ENCODE peak calls at places on chromosome 10, in four cellular contexts. C is sigmoid colon, J is breast epithelium, B is stomach. A is an unnamed sample.
A peak's percentile ranks its signal among the peaks of the same experiment; 100 is the strongest.

GRCh38 chr10:79429751-79430150 is 15.7 kb downstream of the ZCCHC24 start:
- DNase-seq in C (peak; percentile 60), J (no peak), B (no peak), A (no peak)

GRCh38 chr10:88431103-88431502 is 152.0 kb downstream of the RNLS start:
- DNase-seq in C (no peak), J (no peak), B (no peak), A (no peak)

GRCh38 chr10:11344550-11344949 is 266.9 kb downstream of the USP6NL start:
- DNase-seq in C (no peak), J (no peak), B (no peak), A (no peak)

GRCh38 chr10:68897336-68897741 is 3.8 kb upstream of the DDX50 start:
- DNase-seq in C (no peak), J (peak; percentile 23), B (peak; percentile 37), A (peak; percentile 53)

GRCh38 chr10:24730811-24731210 is 7.1 kb upstream of the ARHGAP21 start:
- DNase-seq in C (no peak), J (no peak), B (no peak), A (no peak)

GRCh38 chr10:116984202-116984993 is 20.6 kb downstream of the SHTN1 start:
- DNase-seq in C (no peak), J (no peak), B (no peak), A (no peak)

GRCh38 chr10:60742512-60742911 is 35.8 kb upstream of the CDK1 start:
- DNase-seq in C (no peak), J (no peak), B (no peak), A (no peak)

GRCh38 chr10:9957352-9957751 is 1060.3 kb upstream of the CELF2 start:
- DNase-seq in C (no peak), J (no peak), B (no peak), A (no peak)

GRCh38 chr10:48504141-48504885 is 100.6 kb downstream of the ARHGAP22 start:
- DNase-seq in C (peak; percentile 58), J (no peak), B (peak; percentile 23), A (no peak)

DNA sequence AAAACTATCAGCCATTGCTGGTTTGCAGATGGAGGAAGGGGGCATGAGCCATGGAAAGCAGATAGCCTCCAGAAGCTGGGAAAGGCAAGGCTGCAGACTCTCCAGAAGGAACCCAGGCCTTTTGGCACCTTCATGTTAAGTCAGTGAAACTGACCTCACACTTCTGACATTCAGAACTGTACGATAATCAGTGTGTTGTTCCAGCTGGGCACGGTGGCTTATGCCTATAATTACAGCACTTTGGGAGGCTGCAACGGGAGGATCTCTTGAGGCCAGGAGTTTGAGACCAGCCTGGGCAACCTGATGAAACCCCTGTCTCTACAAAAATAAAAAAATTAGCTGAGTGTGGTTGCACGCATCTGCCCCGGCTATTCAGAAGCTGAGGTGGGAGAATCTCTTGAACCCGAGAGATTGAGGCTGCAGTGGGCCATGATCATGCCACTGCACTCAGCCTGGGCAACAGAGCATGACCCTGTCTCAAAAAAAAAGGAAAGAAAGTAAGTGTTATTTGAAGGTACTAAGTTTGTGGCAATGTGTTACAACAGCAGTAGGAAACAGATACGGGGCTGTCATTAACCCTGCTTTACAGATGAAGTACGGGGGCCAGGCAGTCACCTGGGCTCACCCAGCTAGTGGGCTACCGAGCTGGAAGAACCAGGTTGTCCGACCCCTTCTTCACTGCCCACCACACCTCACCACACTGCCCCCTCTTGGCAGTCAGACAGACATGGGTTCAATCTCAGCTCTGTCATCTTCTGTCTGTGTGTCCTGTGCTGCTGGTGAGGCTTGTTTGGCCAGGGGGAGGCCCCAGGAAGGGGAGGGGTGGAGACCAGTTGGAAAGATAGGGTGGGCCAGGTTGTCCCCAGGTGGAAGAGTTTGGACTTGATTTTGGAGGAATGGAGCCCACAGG is 18.3 kb downstream of the CHST3 start:
- DNase-seq in C (peak; percentile 50), J (no peak), B (no peak), A (no peak)
- TF ChIP-seq POLR2AphosphoS5 in C (no peak), J (no peak), B (no peak), A (no peak)

DNA sequence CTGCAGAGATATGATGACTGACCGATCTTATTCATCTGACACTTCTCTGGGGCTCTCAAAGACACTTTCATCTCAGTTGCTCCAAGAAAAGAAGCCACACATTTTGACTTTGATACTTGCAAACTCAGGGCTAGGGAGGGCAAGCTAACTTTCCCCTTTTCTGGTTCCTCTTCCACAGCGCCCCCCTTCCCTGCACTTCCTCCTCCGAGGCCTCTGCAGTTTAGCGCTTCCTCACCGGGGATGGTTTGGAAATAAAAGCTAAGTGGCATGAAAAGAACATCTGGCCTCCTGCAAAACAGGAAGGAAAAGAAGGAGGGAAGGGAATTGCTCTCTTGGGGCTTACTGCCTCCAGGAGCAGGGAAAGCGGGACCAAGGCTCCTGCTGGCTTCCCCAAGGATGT is 42.4 kb downstream of the PRKCQ start:
- DNase-seq in C (no peak), J (no peak), B (no peak), A (no peak)
- H3K27ac ChIP-seq in C (no peak overlapping the region), J (no peak overlapping the region), B (no peak overlapping the region), A (no peak overlapping the region)

GRCh38 chr10:6610647-6611046 is 30.6 kb upstream of the PRKCQ start:
- DNase-seq in C (no peak), J (no peak), B (no peak), A (no peak)
- H3K27me3 ChIP-seq in C (no peaks in the 10 kb centered on the region), J (no peaks in the 10 kb centered on the region), B (peaks cover under 1% of the 10 kb centered on the region), A (no peaks in the 10 kb centered on the region)

DNA sequence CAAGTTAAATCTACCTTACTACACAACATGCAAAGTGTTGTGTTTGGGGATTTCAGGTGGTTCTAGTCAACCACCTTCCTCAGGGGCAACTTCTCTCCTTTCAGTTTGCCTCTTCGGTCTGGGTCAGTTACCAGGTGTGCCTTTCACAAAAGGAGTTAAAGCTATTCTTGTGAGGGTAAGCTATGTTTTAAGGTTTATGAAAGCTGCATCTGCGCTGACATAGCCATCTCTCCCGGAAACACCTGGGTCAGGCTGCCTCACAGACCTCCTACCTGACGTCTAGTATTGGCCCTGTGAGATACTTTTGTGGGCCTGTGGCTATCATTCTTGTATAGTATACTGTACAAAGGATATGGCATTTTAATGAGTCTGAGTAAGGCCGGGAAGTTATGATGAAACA is 67.7 kb upstream of the ITGA8 start:
- DNase-seq in C (no peak), J (no peak), B (no peak), A (peak; percentile 44)
- TF ChIP-seq POLR2AphosphoS5 in C (no peak), J (no peak), B (no peak), A (no peak)

DNA sequence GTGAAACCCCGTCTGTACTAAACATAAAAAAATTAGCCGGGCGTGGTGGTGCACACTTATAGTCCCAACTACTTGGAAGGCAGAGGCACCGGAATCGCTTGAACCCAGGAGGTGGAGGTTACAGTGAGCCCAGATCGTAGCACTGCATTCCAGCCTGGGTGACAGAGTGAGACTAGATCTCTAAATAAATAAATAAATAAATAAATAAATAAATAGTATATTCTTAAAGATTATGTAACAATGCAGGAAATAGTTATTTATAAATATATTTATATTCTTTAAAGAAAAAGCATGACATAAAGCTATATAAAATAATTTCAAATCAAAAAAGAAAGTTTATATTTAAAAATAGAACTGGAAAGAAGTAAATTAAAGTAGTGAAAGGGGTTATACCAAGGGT is 76.4 kb downstream of the MBL2 start:
- DNase-seq in C (no peak), J (no peak), B (no peak), A (no peak)
- H3K27ac ChIP-seq in C (no peak overlapping the region), J (no peak overlapping the region), B (no peak overlapping the region), A (no peak overlapping the region)

GRCh38 chr10:102420443-102420809 is 210 bp upstream of the FBXL15 start:
- DNase-seq in C (no peak), J (no peak), B (peak; percentile 89), A (peak; percentile 92)

GRCh38 chr10:102419561-102420442 is 834 bp upstream of the FBXL15 start:
- DNase-seq in C (no peak), J (no peak), B (peak; percentile 63), A (peak; percentile 63)

GRCh38 chr10:102416181-102417094 is 2.1 kb downstream of the PSD start:
- DNase-seq in C (peak; percentile 56), J (no peak), B (no peak), A (no peak)

GRCh38 chr10:102420810-102421644 is at the start of gene FBXL15:
- DNase-seq in C (peak; percentile 99), J (peak; percentile 97), B (peak; percentile 99), A (peak; percentile 98)

GRCh38 chr10:102418612-102419560 is at the start of gene PSD:
- DNase-seq in C (no peak), J (no peak), B (no peak), A (no peak)
- H3K27me3 ChIP-seq in C (peaks cover 11% of the 10 kb centered on the region), J (no peaks in the 10 kb centered on the region), B (peaks cover 58% of the 10 kb centered on the region), A (peaks cover 51% of the 10 kb centered on the region)

DNA sequence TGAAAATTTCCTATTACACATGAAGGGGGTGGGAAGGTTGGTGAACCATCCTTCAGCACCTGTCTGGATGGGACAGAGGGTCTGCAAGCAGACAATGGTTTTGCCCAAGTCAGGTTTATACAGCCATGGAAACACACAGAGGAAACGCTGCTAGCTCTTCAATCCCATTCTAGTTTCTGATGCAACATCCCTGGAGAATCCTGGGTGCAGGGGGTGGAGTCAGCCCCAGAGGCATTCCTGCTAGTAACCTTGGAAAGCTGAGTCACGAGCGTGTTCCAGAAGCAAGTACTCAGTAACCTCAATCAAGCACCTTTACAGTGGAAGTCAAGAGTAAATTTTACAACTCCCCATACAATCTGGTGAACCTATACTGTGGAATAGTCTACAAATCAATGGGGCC is 95.2 kb downstream of the ZRANB1 start:
- DNase-seq in C (no peak), J (peak; percentile 55), B (no peak), A (peak; percentile 46)
- TF ChIP-seq POLR2AphosphoS5 in C (no peak), J (peak; percentile 28), B (no peak), A (no peak)

GRCh38 chr10:70457759-70458305 is 16.4 kb upstream of the NODAL start:
- DNase-seq in C (no peak), J (no peak), B (no peak), A (no peak)
- H3K27ac ChIP-seq in C (peak overlapping the region; percentile 88), J (no peak overlapping the region), B (peak overlapping the region; percentile 78), A (peak overlapping the region; percentile 61)

GRCh38 chr10:57142925-57143576 is 782.0 kb upstream of the ZWINT start:
- DNase-seq in C (no peak), J (no peak), B (no peak), A (no peak)
- H3K27me3 ChIP-seq in C (no peaks in the 10 kb centered on the region), J (no peaks in the 10 kb centered on the region), B (no peaks in the 10 kb centered on the region), A (no peaks in the 10 kb centered on the region)

GRCh38 chr10:123140164-123140982 is 4.6 kb downstream of the HMX3 start:
- DNase-seq in C (peak; percentile 58), J (no peak), B (no peak), A (no peak)
- TF ChIP-seq POLR2AphosphoS5 in C (no peak), J (no peak), B (no peak), A (no peak)

A was measured in transverse colon.